ENCODE peak calls at places on chromosomes 2 and 18, in six cellular contexts. One of them, this sample, is unnamed.

GRCh38 chr18:70693196-70693595 is 404.4 kb downstream of the SOCS6 start:
- DNase-seq in GM12878: no peak
- DNase-seq in HepG2: peak; percentile 1
- DNase-seq in K562: no peak
- DNase-seq in HCT116: no peak
- DNase-seq in H1: no peak
- DNase-seq in this sample: no peak

GRCh38 chr2:53407363-53408080 is 360.1 kb upstream of the CHAC2 start:
- DNase-seq in GM12878: no peak
- DNase-seq in HCT116: peak; percentile 15
- DNase-seq in H1: no peak
- DNase-seq in HepG2: no peak
- DNase-seq in K562: no peak
- DNase-seq in this sample: no peak

GRCh38 chr2:187009483-187010239 is 160.7 kb upstream of the ZSWIM2 start:
- DNase-seq in H1: no peak
- DNase-seq in HepG2: no peak
- DNase-seq in HCT116: no peak
- DNase-seq in GM12878: no peak
- DNase-seq in K562: no peak
- DNase-seq in this sample: no peak

GRCh38 chr2:75698928-75699327 is 11.8 kb downstream of the GCFC2 start:
- DNase-seq in GM12878: no peak
- DNase-seq in H1: no peak
- DNase-seq in HepG2: peak; percentile 10
- DNase-seq in HCT116: no peak
- DNase-seq in K562: no peak
- DNase-seq in this sample: no peak

GRCh38 chr2:16662440-16662839 is 3.2 kb downstream of the CYRIA start:
- DNase-seq in HCT116: no peak
- DNase-seq in H1: no peak
- DNase-seq in GM12878: no peak
- DNase-seq in HepG2: no peak
- DNase-seq in K562: no peak
- DNase-seq in this sample: no peak

GRCh38 chr2:240387669-240388358 is 47.6 kb upstream of the GPC1 start:
- DNase-seq in HepG2: peak; percentile 62
- DNase-seq in H1: no peak
- DNase-seq in GM12878: no peak
- DNase-seq in K562: peak; percentile 63
- DNase-seq in HCT116: peak; percentile 65
- DNase-seq in this sample: no peak

GRCh38 chr2:238773472-238773871 is 74.4 kb upstream of the TWIST2 start:
- DNase-seq in HepG2: no peak
- DNase-seq in HCT116: no peak
- DNase-seq in H1: no peak
- DNase-seq in K562: no peak
- DNase-seq in GM12878: no peak
- DNase-seq in this sample: no peak

GRCh38 chr18:14074187-14074586 is 58.0 kb downstream of the ZNF519 start:
- DNase-seq in HepG2: no peak
- DNase-seq in K562: peak; percentile 25
- DNase-seq in HCT116: peak; percentile 7
- DNase-seq in GM12878: no peak
- DNase-seq in H1: peak; percentile 7
- DNase-seq in this sample: no peak

GRCh38 chr2:212733273-212733672 is 194.7 kb upstream of the ERBB4 start:
- DNase-seq in HepG2: no peak
- DNase-seq in H1: no peak
- DNase-seq in HCT116: no peak
- DNase-seq in GM12878: no peak
- DNase-seq in K562: no peak
- DNase-seq in this sample: no peak

GRCh38 chr18:10010611-10011015 is 96.8 kb downstream of the VAPA start:
- DNase-seq in HepG2: no peak
- DNase-seq in H1: no peak
- DNase-seq in HCT116: no peak
- DNase-seq in GM12878: no peak
- DNase-seq in K562: no peak
- DNase-seq in this sample: no peak

GRCh38 chr2:10980886-10981425 is 69.2 kb downstream of the KCNF1 start:
- DNase-seq in HCT116: no peak
- DNase-seq in K562: no peak
- DNase-seq in HepG2: no peak
- DNase-seq in GM12878: no peak
- DNase-seq in H1: no peak
- DNase-seq in this sample: no peak

GRCh38 chr2:128166954-128167353 is 76.0 kb downstream of the UGGT1 start:
- DNase-seq in H1: no peak
- DNase-seq in HepG2: peak; percentile 62
- DNase-seq in HCT116: no peak
- DNase-seq in K562: no peak
- DNase-seq in GM12878: no peak
- DNase-seq in this sample: no peak

GRCh38 chr2:218569038-218569431 is 396 bp downstream of the CNOT9 start:
- DNase-seq in HepG2: peak; percentile 73
- DNase-seq in GM12878: no peak
- DNase-seq in H1: no peak
- DNase-seq in K562: no peak
- DNase-seq in HCT116: peak; percentile 23
- DNase-seq in this sample: peak; percentile 25

GRCh38 chr18:3508576-3509559 is 58.9 kb downstream of the TGIF1 start:
- DNase-seq in H1: no peak
- DNase-seq in GM12878: no peak
- DNase-seq in K562: no peak
- DNase-seq in HCT116: no peak
- DNase-seq in HepG2: no peak
- DNase-seq in this sample: no peak

GRCh38 chr2:240981273-240981672 is 17.1 kb upstream of the SNED1 start:
- DNase-seq in H1: no peak
- DNase-seq in GM12878: no peak
- DNase-seq in HCT116: no peak
- DNase-seq in K562: no peak
- DNase-seq in HepG2: no peak
- DNase-seq in this sample: no peak

GRCh38 chr2:137947714-137948336 is 16.4 kb upstream of the HNMT start:
- DNase-seq in K562: peak; percentile 48
- DNase-seq in HCT116: peak; percentile 59
- DNase-seq in H1: no peak
- DNase-seq in HepG2: peak; percentile 79
- DNase-seq in GM12878: no peak
- DNase-seq in this sample: peak; percentile 62

GRCh38 chr2:85656468-85656867 is 11.5 kb downstream of the SFTPB start:
- DNase-seq in HCT116: no peak
- DNase-seq in H1: no peak
- DNase-seq in HepG2: no peak
- DNase-seq in K562: no peak
- DNase-seq in GM12878: no peak
- DNase-seq in this sample: no peak

GRCh38 chr2:19710230-19710629 is 191.6 kb downstream of the TTC32 start:
- DNase-seq in H1: no peak
- DNase-seq in HepG2: no peak
- DNase-seq in HCT116: no peak
- DNase-seq in GM12878: no peak
- DNase-seq in K562: no peak
- DNase-seq in this sample: no peak

GRCh38 chr2:62147610-62148301 is 48.2 kb upstream of the B3GNT2 start:
- DNase-seq in GM12878: no peak
- DNase-seq in HepG2: no peak
- DNase-seq in HCT116: no peak
- DNase-seq in K562: no peak
- DNase-seq in H1: no peak
- DNase-seq in this sample: no peak

GRCh38 chr18:28760299-28760698 is 583.4 kb upstream of the CDH2 start:
- DNase-seq in HepG2: no peak
- DNase-seq in GM12878: no peak
- DNase-seq in K562: no peak
- DNase-seq in H1: no peak
- DNase-seq in HCT116: no peak
- DNase-seq in this sample: no peak

GRCh38 chr2:10221976-10222870 is 80.5 kb upstream of the HPCAL1 start:
- DNase-seq in H1: no peak
- DNase-seq in K562: no peak
- DNase-seq in GM12878: no peak
- DNase-seq in HCT116: no peak
- DNase-seq in HepG2: no peak
- DNase-seq in this sample: no peak

GRCh38 chr18:62017618-62018017 is 124.8 kb upstream of the RNF152 start:
- DNase-seq in HCT116: no peak
- DNase-seq in HepG2: no peak
- DNase-seq in K562: no peak
- DNase-seq in H1: no peak
- DNase-seq in GM12878: no peak
- DNase-seq in this sample: no peak

GRCh38 chr2:100832885-100833284 is 12.9 kb downstream of the NPAS2 start:
- DNase-seq in HepG2: no peak
- DNase-seq in GM12878: no peak
- DNase-seq in HCT116: no peak
- DNase-seq in K562: no peak
- DNase-seq in H1: no peak
- DNase-seq in this sample: no peak

GRCh38 chr2:207163053-207163814 is 2.5 kb downstream of the KLF7 start:
- DNase-seq in H1: no peak
- DNase-seq in GM12878: no peak
- DNase-seq in K562: no peak
- DNase-seq in HepG2: peak; percentile 75
- DNase-seq in HCT116: peak; percentile 74
- DNase-seq in this sample: no peak

GRCh38 chr2:37156857-37157714 is at the start of gene EIF2AK2:
- DNase-seq in H1: no peak
- DNase-seq in HCT116: peak; percentile 29
- DNase-seq in GM12878: no peak
- DNase-seq in K562: peak; percentile 84
- DNase-seq in HepG2: peak; percentile 84
- DNase-seq in this sample: peak; percentile 65

DNA sequence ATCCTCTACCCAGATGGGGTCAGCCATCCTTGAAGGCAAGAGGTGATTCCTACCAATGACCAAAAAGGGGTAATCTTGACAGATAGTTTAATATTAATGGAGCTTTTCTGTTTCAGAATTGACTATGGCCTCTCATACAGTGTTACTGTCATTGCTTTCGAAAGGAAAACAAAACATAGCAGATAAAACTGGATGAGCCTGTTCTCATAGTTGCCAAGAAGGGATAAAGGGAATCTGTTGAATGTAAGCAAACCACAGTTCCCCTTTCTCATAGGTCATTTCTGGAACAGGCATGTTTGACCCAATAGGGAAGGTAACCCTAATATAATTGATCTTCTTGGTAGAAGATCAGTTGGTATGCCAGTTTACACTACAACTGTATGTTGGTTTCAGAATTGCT is 1.6 kb downstream of the RAB27B start:
- DNase-seq in K562: no peak
- DNase-seq in GM12878: no peak
- DNase-seq in H1: no peak
- DNase-seq in HepG2: no peak
- DNase-seq in HCT116: no peak
- DNase-seq in this sample: no peak
- H3K4me3 ChIP-seq in K562: no peak overlapping the region
- H3K4me3 ChIP-seq in GM12878: no peak overlapping the region
- H3K4me3 ChIP-seq in H1: no peak overlapping the region
- H3K4me3 ChIP-seq in HepG2: no peak overlapping the region
- H3K4me3 ChIP-seq in HCT116: no peak overlapping the region
- H3K4me3 ChIP-seq in this sample: no peak overlapping the region

GRCh38 chr2:64263315-64263714 is 119.1 kb upstream of the PELI1 start:
- DNase-seq in HCT116: no peak
- DNase-seq in HepG2: no peak
- DNase-seq in H1: no peak
- DNase-seq in GM12878: no peak
- DNase-seq in K562: no peak
- DNase-seq in this sample: no peak
- TF ChIP-seq ZNF274 in HCT116: no peak
- TF ChIP-seq ZNF274 in HepG2: no peak
- TF ChIP-seq ZNF274 in H1: no peak
- TF ChIP-seq ZNF274 in GM12878: no peak
- TF ChIP-seq ZNF274 in K562: no peak
- TF ChIP-seq ZNF274 in this sample: no peak

DNA sequence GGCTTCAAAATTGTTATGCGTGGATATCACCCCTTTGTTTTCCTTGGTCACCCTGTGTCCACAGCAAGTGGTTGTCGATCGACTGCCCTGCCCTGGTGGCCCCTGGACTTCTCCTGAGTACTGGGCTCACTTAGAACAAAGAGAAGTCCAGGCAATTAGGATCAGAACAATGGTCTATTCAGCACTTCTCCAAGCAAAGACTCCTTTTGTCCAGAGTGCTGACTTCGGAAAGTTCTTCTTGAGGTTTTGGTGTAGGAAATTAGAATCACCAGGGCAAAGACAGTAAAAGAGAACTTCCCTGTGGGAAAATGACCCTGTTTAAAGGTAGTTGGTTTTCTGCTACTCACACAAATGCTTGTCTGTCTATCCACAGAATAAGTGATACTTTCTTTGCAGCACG is 173.9 kb downstream of the FHOD3 start:
- DNase-seq in HCT116: no peak
- DNase-seq in HepG2: no peak
- DNase-seq in H1: no peak
- DNase-seq in GM12878: no peak
- DNase-seq in K562: no peak
- DNase-seq in this sample: no peak
- H3K4me3 ChIP-seq in HCT116: no peak overlapping the region
- H3K4me3 ChIP-seq in HepG2: no peak overlapping the region
- H3K4me3 ChIP-seq in H1: no peak overlapping the region
- H3K4me3 ChIP-seq in GM12878: no peak overlapping the region
- H3K4me3 ChIP-seq in K562: no peak overlapping the region
- H3K4me3 ChIP-seq in this sample: no peak overlapping the region

DNA sequence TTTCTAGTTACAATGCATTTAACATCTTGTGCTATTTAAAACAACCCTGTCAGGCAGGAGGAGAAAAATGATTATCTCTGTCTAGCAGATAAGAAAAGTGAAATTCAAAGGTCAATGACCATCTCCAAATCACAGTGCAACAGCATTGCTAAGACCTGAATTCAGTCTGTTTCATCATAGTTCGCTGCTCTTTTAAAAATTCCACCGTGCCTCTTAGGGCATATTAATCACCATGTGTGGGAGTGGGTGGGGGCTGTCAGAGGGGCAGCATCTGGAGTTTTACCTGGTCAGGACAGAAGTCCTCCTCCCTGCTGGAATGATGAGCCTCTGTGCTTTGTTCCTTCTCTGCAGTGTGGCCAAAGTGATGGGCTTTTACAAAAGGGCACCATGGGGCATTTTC is 418.7 kb upstream of the RGPD4 start:
- DNase-seq in HCT116: no peak
- DNase-seq in GM12878: no peak
- DNase-seq in HepG2: no peak
- DNase-seq in H1: no peak
- DNase-seq in K562: no peak
- DNase-seq in this sample: no peak
- TF ChIP-seq ZNF274 in HCT116: no peak
- TF ChIP-seq ZNF274 in GM12878: no peak
- TF ChIP-seq ZNF274 in HepG2: no peak
- TF ChIP-seq ZNF274 in H1: no peak
- TF ChIP-seq ZNF274 in K562: no peak
- TF ChIP-seq ZNF274 in this sample: no peak

DNA sequence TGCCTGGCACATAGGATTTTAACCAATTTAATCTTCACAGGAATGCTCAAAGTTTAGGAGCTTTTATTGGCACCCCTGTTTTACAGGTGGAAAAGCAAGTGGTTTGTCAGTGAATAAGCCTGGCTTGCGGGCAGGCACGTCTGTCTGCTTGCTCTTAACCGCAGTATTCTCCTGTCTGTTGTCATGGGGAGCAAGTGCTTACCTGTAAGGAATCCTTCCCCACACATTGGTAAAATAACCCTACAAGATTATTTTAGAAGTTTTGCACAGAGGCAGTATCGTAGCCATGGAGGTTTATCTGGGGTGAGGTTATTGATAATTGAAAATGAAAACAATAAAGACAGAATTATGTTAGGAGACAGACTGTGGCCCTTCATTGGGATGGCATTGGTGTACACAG is 174.9 kb downstream of the AGAP1 start:
- DNase-seq in HCT116: no peak
- DNase-seq in H1: no peak
- DNase-seq in HepG2: no peak
- DNase-seq in GM12878: no peak
- DNase-seq in K562: no peak
- DNase-seq in this sample: no peak
- H3K4me3 ChIP-seq in HCT116: peak overlapping the region; percentile 9
- H3K4me3 ChIP-seq in H1: no peak overlapping the region
- H3K4me3 ChIP-seq in HepG2: peak overlapping the region; percentile 13
- H3K4me3 ChIP-seq in GM12878: no peak overlapping the region
- H3K4me3 ChIP-seq in K562: no peak overlapping the region
- H3K4me3 ChIP-seq in this sample: no peak overlapping the region